ENCODE peak calls at places on chromosomes 3 and 15, in seven cellular contexts. One of them, this sample, is unnamed.

GRCh38 chr3:16390581-16390980 is 122.9 kb downstream of the RFTN1 start:
- DNase-seq in cardiac muscle cell: no peak
- DNase-seq in B cell: no peak
- DNase-seq in neural progenitor cell: no peak
- DNase-seq in SK-N-SH: no peak
- DNase-seq in glutamatergic neuron: no peak
- DNase-seq in nephron progenitor cell: no peak
- DNase-seq in this sample: no peak

GRCh38 chr3:36212291-36212690 is 168.0 kb upstream of the STAC start:
- DNase-seq in cardiac muscle cell: no peak
- DNase-seq in B cell: no peak
- DNase-seq in neural progenitor cell: no peak
- DNase-seq in SK-N-SH: no peak
- DNase-seq in glutamatergic neuron: no peak
- DNase-seq in nephron progenitor cell: no peak
- DNase-seq in this sample: no peak

GRCh38 chr15:62067448-62068044 is 769 bp downstream of the C2CD4A start:
- DNase-seq in cardiac muscle cell: peak; percentile 17
- DNase-seq in B cell: peak; percentile 43
- DNase-seq in neural progenitor cell: peak; percentile 62
- DNase-seq in SK-N-SH: peak; percentile 49
- DNase-seq in glutamatergic neuron: peak; percentile 37
- DNase-seq in nephron progenitor cell: peak; percentile 44
- DNase-seq in this sample: no peak

GRCh38 chr15:75125935-75126334 is 75.7 kb upstream of the C15orf39 start:
- DNase-seq in cardiac muscle cell: no peak
- DNase-seq in B cell: no peak
- DNase-seq in neural progenitor cell: no peak
- DNase-seq in SK-N-SH: no peak
- DNase-seq in glutamatergic neuron: no peak
- DNase-seq in nephron progenitor cell: no peak
- DNase-seq in this sample: no peak

GRCh38 chr3:112132975-112133448 is at the start of gene GCSAM:
- DNase-seq in cardiac muscle cell: no peak
- DNase-seq in B cell: peak; percentile 84
- DNase-seq in neural progenitor cell: no peak
- DNase-seq in SK-N-SH: no peak
- DNase-seq in glutamatergic neuron: no peak
- DNase-seq in nephron progenitor cell: no peak
- DNase-seq in this sample: peak; percentile 96

GRCh38 chr15:84598993-84599392 is 1.8 kb upstream of the ZSCAN2 start:
- DNase-seq in cardiac muscle cell: peak; percentile 59
- DNase-seq in B cell: no peak
- DNase-seq in neural progenitor cell: peak; percentile 60
- DNase-seq in SK-N-SH: peak; percentile 77
- DNase-seq in glutamatergic neuron: peak; percentile 68
- DNase-seq in nephron progenitor cell: peak; percentile 42
- DNase-seq in this sample: no peak

GRCh38 chr3:69130689-69131088 is 8.3 kb upstream of the LMOD3 start:
- DNase-seq in cardiac muscle cell: no peak
- DNase-seq in B cell: no peak
- DNase-seq in neural progenitor cell: no peak
- DNase-seq in SK-N-SH: no peak
- DNase-seq in glutamatergic neuron: no peak
- DNase-seq in nephron progenitor cell: no peak
- DNase-seq in this sample: peak; percentile 12

GRCh38 chr15:44706946-44707636 is 4.0 kb downstream of the PATL2 start:
- DNase-seq in cardiac muscle cell: no peak
- DNase-seq in B cell: no peak
- DNase-seq in neural progenitor cell: no peak
- DNase-seq in SK-N-SH: no peak
- DNase-seq in glutamatergic neuron: no peak
- DNase-seq in nephron progenitor cell: no peak
- DNase-seq in this sample: no peak

GRCh38 chr15:35522061-35522460 is 23.9 kb downstream of the DPH6 start:
- DNase-seq in cardiac muscle cell: no peak
- DNase-seq in B cell: no peak
- DNase-seq in neural progenitor cell: no peak
- DNase-seq in SK-N-SH: peak; percentile 16
- DNase-seq in glutamatergic neuron: no peak
- DNase-seq in nephron progenitor cell: no peak
- DNase-seq in this sample: no peak

GRCh38 chr15:83205725-83206324 is 1.8 kb downstream of the HDGFL3 start:
- DNase-seq in cardiac muscle cell: no peak
- DNase-seq in B cell: no peak
- DNase-seq in neural progenitor cell: no peak
- DNase-seq in SK-N-SH: peak; percentile 26
- DNase-seq in glutamatergic neuron: no peak
- DNase-seq in nephron progenitor cell: no peak
- DNase-seq in this sample: no peak

GRCh38 chr3:155026999-155027591 is 53.0 kb upstream of the MME start:
- DNase-seq in cardiac muscle cell: no peak
- DNase-seq in B cell: no peak
- DNase-seq in neural progenitor cell: peak; percentile 54
- DNase-seq in SK-N-SH: no peak
- DNase-seq in glutamatergic neuron: no peak
- DNase-seq in nephron progenitor cell: peak; percentile 21
- DNase-seq in this sample: no peak

GRCh38 chr3:3998140-3998977 is 199.1 kb downstream of the LRRN1 start:
- DNase-seq in cardiac muscle cell: peak; percentile 36
- DNase-seq in B cell: peak; percentile 38
- DNase-seq in neural progenitor cell: peak; percentile 70
- DNase-seq in SK-N-SH: peak; percentile 38
- DNase-seq in glutamatergic neuron: no peak
- DNase-seq in nephron progenitor cell: peak; percentile 5
- DNase-seq in this sample: peak; percentile 27

GRCh38 chr3:32283304-32283703 is 44.8 kb downstream of the CMTM8 start:
- DNase-seq in cardiac muscle cell: no peak
- DNase-seq in B cell: peak; percentile 57
- DNase-seq in neural progenitor cell: no peak
- DNase-seq in SK-N-SH: no peak
- DNase-seq in glutamatergic neuron: peak; percentile 79
- DNase-seq in nephron progenitor cell: peak; percentile 59
- DNase-seq in this sample: no peak

DNA sequence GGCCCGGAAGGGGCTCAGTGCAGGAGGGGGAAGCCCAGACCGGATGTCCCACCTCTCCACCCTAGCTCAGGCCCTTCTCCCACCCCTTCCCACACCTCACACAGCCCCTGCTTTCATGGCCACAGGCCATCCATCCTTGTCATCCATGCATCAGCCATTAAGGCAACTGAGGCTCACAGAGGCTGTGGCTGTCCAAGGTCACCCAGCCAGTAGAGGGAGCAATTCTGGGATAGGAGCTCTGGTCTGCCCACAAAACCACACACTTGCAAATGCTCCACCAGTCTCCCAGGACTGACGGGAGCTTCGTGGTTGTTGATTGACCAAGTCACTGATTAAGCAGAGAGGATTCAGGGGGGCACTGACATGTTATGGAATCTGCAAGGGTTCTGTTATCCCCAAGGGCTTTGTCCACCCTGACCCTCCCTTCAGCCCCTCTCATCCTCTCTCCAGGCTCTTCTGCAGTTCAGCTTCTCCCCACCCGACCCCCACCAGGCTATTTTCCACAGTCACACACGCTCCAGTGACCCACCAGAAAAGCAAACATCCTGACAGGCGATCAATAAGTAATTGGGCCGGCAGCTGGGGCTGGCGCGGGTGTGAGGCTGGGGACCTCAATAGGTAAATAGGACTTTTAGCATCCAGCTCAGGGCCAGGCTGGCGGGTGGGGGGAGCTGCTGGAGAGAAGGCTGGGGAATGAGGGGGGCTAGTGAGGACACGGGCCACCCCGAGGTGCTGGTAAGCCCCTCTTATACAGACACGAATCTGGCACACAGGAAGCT is 15.0 kb downstream of the LINGO1 start:
- DNase-seq in cardiac muscle cell: no peak
- DNase-seq in B cell: no peak
- DNase-seq in neural progenitor cell: no peak
- DNase-seq in SK-N-SH: no peak
- DNase-seq in glutamatergic neuron: no peak
- DNase-seq in nephron progenitor cell: no peak
- DNase-seq in this sample: no peak
- TF ChIP-seq CTCF in cardiac muscle cell: peak; percentile 45
- TF ChIP-seq CTCF in B cell: no peak
- TF ChIP-seq CTCF in neural progenitor cell: peak; percentile 51
- TF ChIP-seq CTCF in SK-N-SH: peak; percentile 47
- TF ChIP-seq CTCF in glutamatergic neuron: no peak
- TF ChIP-seq CTCF in nephron progenitor cell: peak; percentile 16
- TF ChIP-seq CTCF in this sample: peak; percentile 62

DNA sequence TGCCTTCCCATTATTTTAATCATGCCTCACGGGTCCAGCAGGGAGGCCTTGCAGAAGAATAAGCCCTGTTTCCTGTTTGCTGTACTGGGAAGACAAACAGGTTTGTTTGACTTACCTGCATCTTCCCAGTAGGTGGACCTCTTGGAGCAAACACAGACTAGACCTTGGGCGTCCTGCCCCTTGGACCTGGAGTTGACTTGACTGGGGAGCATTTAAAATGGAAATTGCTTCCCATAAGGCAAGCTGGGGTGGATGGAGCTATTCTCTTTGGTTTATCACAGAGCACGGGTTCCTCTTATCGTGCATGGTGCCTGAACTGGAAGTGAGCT is 151.4 kb downstream of the RPLP1 start:
- DNase-seq in cardiac muscle cell: no peak
- DNase-seq in B cell: no peak
- DNase-seq in neural progenitor cell: no peak
- DNase-seq in SK-N-SH: no peak
- DNase-seq in glutamatergic neuron: no peak
- DNase-seq in nephron progenitor cell: no peak
- DNase-seq in this sample: no peak
- TF ChIP-seq CTCF in cardiac muscle cell: no peak
- TF ChIP-seq CTCF in B cell: no peak
- TF ChIP-seq CTCF in neural progenitor cell: no peak
- TF ChIP-seq CTCF in SK-N-SH: no peak
- TF ChIP-seq CTCF in glutamatergic neuron: no peak
- TF ChIP-seq CTCF in nephron progenitor cell: no peak
- TF ChIP-seq CTCF in this sample: peak; percentile 28

GRCh38 chr3:56303508-56303907 is 164.8 kb downstream of the ERC2 start:
- DNase-seq in cardiac muscle cell: peak; percentile 91
- DNase-seq in B cell: peak; percentile 20
- DNase-seq in neural progenitor cell: peak; percentile 87
- DNase-seq in SK-N-SH: peak; percentile 54
- DNase-seq in glutamatergic neuron: peak; percentile 62
- DNase-seq in nephron progenitor cell: peak; percentile 60
- DNase-seq in this sample: peak; percentile 40
- TF ChIP-seq CTCF in cardiac muscle cell: peak; percentile 80
- TF ChIP-seq CTCF in B cell: no peak
- TF ChIP-seq CTCF in neural progenitor cell: peak; percentile 78
- TF ChIP-seq CTCF in SK-N-SH: peak; percentile 62
- TF ChIP-seq CTCF in glutamatergic neuron: peak; percentile 69
- TF ChIP-seq CTCF in nephron progenitor cell: peak; percentile 73
- TF ChIP-seq CTCF in this sample: peak; percentile 72

DNA sequence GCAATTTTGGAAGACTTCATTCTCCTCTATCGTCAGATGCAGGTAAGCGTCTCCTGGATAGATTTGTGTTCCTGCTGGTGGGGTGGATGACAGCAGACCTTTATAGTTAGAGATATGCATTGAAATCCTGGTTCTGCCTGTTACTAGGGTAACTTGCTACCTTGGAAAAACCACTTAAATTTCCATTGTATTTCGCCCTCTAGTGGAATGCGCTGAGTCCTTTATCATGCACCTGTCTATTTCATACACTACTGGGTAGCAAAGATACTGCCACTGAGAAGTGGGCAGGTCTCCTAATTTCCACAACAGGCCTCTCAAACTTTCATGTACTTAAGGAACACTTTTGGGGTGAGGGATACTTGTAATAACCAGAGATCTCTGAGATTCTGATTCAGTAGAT is 209.5 kb upstream of the SUCLG2 start:
- DNase-seq in cardiac muscle cell: peak; percentile 14
- DNase-seq in B cell: no peak
- DNase-seq in neural progenitor cell: peak; percentile 59
- DNase-seq in SK-N-SH: peak; percentile 20
- DNase-seq in glutamatergic neuron: no peak
- DNase-seq in nephron progenitor cell: no peak
- DNase-seq in this sample: no peak
- TF ChIP-seq CTCF in cardiac muscle cell: no peak
- TF ChIP-seq CTCF in B cell: no peak
- TF ChIP-seq CTCF in neural progenitor cell: peak; percentile 65
- TF ChIP-seq CTCF in SK-N-SH: peak; percentile 33
- TF ChIP-seq CTCF in glutamatergic neuron: peak; percentile 32
- TF ChIP-seq CTCF in nephron progenitor cell: peak; percentile 24
- TF ChIP-seq CTCF in this sample: peak; percentile 36

GRCh38 chr3:184637705-184638104 is 74.2 kb downstream of the MAGEF1 start:
- DNase-seq in cardiac muscle cell: no peak
- DNase-seq in B cell: no peak
- DNase-seq in neural progenitor cell: no peak
- DNase-seq in SK-N-SH: no peak
- DNase-seq in glutamatergic neuron: no peak
- DNase-seq in nephron progenitor cell: no peak
- DNase-seq in this sample: no peak
- TF ChIP-seq CTCF in cardiac muscle cell: no peak
- TF ChIP-seq CTCF in B cell: no peak
- TF ChIP-seq CTCF in neural progenitor cell: no peak
- TF ChIP-seq CTCF in SK-N-SH: no peak
- TF ChIP-seq CTCF in glutamatergic neuron: no peak
- TF ChIP-seq CTCF in nephron progenitor cell: no peak
- TF ChIP-seq CTCF in this sample: no peak

GRCh38 chr3:11719406-11720219 is 75.9 kb upstream of the VGLL4 start:
- DNase-seq in cardiac muscle cell: peak; percentile 81
- DNase-seq in B cell: peak; percentile 81
- DNase-seq in neural progenitor cell: peak; percentile 93
- DNase-seq in SK-N-SH: peak; percentile 90
- DNase-seq in glutamatergic neuron: peak; percentile 60
- DNase-seq in nephron progenitor cell: peak; percentile 91
- DNase-seq in this sample: no peak

GRCh38 chr3:11721114-11721440 is 77.4 kb upstream of the VGLL4 start:
- DNase-seq in cardiac muscle cell: peak; percentile 10
- DNase-seq in B cell: no peak
- DNase-seq in neural progenitor cell: peak; percentile 56
- DNase-seq in SK-N-SH: no peak
- DNase-seq in glutamatergic neuron: no peak
- DNase-seq in nephron progenitor cell: no peak
- DNase-seq in this sample: no peak

GRCh38 chr3:11718582-11719405 is 75.1 kb upstream of the VGLL4 start:
- DNase-seq in cardiac muscle cell: peak; percentile 36
- DNase-seq in B cell: peak; percentile 43
- DNase-seq in neural progenitor cell: peak; percentile 25
- DNase-seq in SK-N-SH: peak; percentile 76
- DNase-seq in glutamatergic neuron: peak; percentile 44
- DNase-seq in nephron progenitor cell: peak; percentile 31
- DNase-seq in this sample: no peak

GRCh38 chr3:11717768-11718581 is 74.3 kb upstream of the VGLL4 start:
- DNase-seq in cardiac muscle cell: peak; percentile 19
- DNase-seq in B cell: no peak
- DNase-seq in neural progenitor cell: peak; percentile 41
- DNase-seq in SK-N-SH: no peak
- DNase-seq in glutamatergic neuron: no peak
- DNase-seq in nephron progenitor cell: peak; percentile 44
- DNase-seq in this sample: no peak

GRCh38 chr3:11720220-11721113 is 76.8 kb upstream of the VGLL4 start:
- DNase-seq in cardiac muscle cell: peak; percentile 68
- DNase-seq in B cell: peak; percentile 70
- DNase-seq in neural progenitor cell: peak; percentile 77
- DNase-seq in SK-N-SH: peak; percentile 76
- DNase-seq in glutamatergic neuron: peak; percentile 35
- DNase-seq in nephron progenitor cell: peak; percentile 71
- DNase-seq in this sample: no peak
- TF ChIP-seq CTCF in cardiac muscle cell: no peak
- TF ChIP-seq CTCF in B cell: no peak
- TF ChIP-seq CTCF in neural progenitor cell: no peak
- TF ChIP-seq CTCF in SK-N-SH: no peak
- TF ChIP-seq CTCF in glutamatergic neuron: no peak
- TF ChIP-seq CTCF in nephron progenitor cell: no peak
- TF ChIP-seq CTCF in this sample: no peak